ENCODE peak calls at places on chromosome 17, in ten cellular contexts. One of them, this sample, is unnamed.

GRCh38 chr17:56593073-56593740 is at the start of gene NOG:
- DNase-seq in uterus: peak; percentile 16
- DNase-seq in fibroblast of lung: peak; percentile 64
- DNase-seq in PC-3: peak; percentile 74
- DNase-seq in cardiac fibroblast: peak; percentile 15
- DNase-seq in GM23338: peak; percentile 81
- DNase-seq in CD8-positive, alpha-beta T cell: peak; percentile 41
- DNase-seq in AG04450: no peak
- DNase-seq in mammary epithelial cell: peak; percentile 61
- DNase-seq in left lung: peak; percentile 66
- DNase-seq in this sample: peak; percentile 52

GRCh38 chr17:65074778-65075250 is 18.3 kb upstream of the GNA13 start:
- DNase-seq in GM23338: no peak
- DNase-seq in uterus: peak; percentile 51
- DNase-seq in CD8-positive, alpha-beta T cell: no peak
- DNase-seq in mammary epithelial cell: no peak
- DNase-seq in left lung: no peak
- DNase-seq in cardiac fibroblast: peak; percentile 76
- DNase-seq in fibroblast of lung: no peak
- DNase-seq in AG04450: peak; percentile 33
- DNase-seq in PC-3: no peak
- DNase-seq in this sample: no peak

GRCh38 chr17:69949931-69950330 is 125.1 kb upstream of the KCNJ16 start:
- DNase-seq in mammary epithelial cell: no peak
- DNase-seq in left lung: no peak
- DNase-seq in fibroblast of lung: no peak
- DNase-seq in AG04450: no peak
- DNase-seq in PC-3: no peak
- DNase-seq in GM23338: no peak
- DNase-seq in uterus: no peak
- DNase-seq in cardiac fibroblast: no peak
- DNase-seq in CD8-positive, alpha-beta T cell: no peak
- DNase-seq in this sample: no peak

GRCh38 chr17:59842901-59843652 is 49.7 kb downstream of the TUBD1 start:
- DNase-seq in uterus: peak; percentile 41
- DNase-seq in AG04450: peak; percentile 88
- DNase-seq in left lung: peak; percentile 88
- DNase-seq in CD8-positive, alpha-beta T cell: no peak
- DNase-seq in fibroblast of lung: peak; percentile 98
- DNase-seq in GM23338: peak; percentile 31
- DNase-seq in mammary epithelial cell: peak; percentile 97
- DNase-seq in PC-3: peak; percentile 98
- DNase-seq in cardiac fibroblast: peak; percentile 97
- DNase-seq in this sample: no peak

GRCh38 chr17:43734376-43734775 is 24.2 kb downstream of the SOST start:
- DNase-seq in uterus: no peak
- DNase-seq in left lung: no peak
- DNase-seq in mammary epithelial cell: peak; percentile 69
- DNase-seq in cardiac fibroblast: peak; percentile 83
- DNase-seq in GM23338: no peak
- DNase-seq in AG04450: no peak
- DNase-seq in PC-3: no peak
- DNase-seq in fibroblast of lung: peak; percentile 96
- DNase-seq in CD8-positive, alpha-beta T cell: no peak
- DNase-seq in this sample: no peak

GRCh38 chr17:10156579-10157488 is 41.6 kb downstream of the GAS7 start:
- DNase-seq in CD8-positive, alpha-beta T cell: peak; percentile 32
- DNase-seq in fibroblast of lung: no peak
- DNase-seq in mammary epithelial cell: no peak
- DNase-seq in GM23338: no peak
- DNase-seq in PC-3: no peak
- DNase-seq in left lung: peak; percentile 83
- DNase-seq in cardiac fibroblast: no peak
- DNase-seq in AG04450: no peak
- DNase-seq in uterus: no peak
- DNase-seq in this sample: peak; percentile 79

GRCh38 chr17:75352079-75352569 is 53.4 kb downstream of the GRB2 start:
- DNase-seq in GM23338: peak; percentile 78
- DNase-seq in cardiac fibroblast: no peak
- DNase-seq in uterus: no peak
- DNase-seq in PC-3: no peak
- DNase-seq in AG04450: no peak
- DNase-seq in fibroblast of lung: peak; percentile 44
- DNase-seq in left lung: peak; percentile 43
- DNase-seq in mammary epithelial cell: peak; percentile 64
- DNase-seq in CD8-positive, alpha-beta T cell: no peak
- DNase-seq in this sample: no peak

GRCh38 chr17:40121191-40121885 is 433 bp upstream of the MSL1 start:
- DNase-seq in PC-3: peak; percentile 25
- DNase-seq in GM23338: peak; percentile 56
- DNase-seq in mammary epithelial cell: peak; percentile 39
- DNase-seq in fibroblast of lung: peak; percentile 51
- DNase-seq in left lung: peak; percentile 59
- DNase-seq in uterus: peak; percentile 71
- DNase-seq in AG04450: no peak
- DNase-seq in CD8-positive, alpha-beta T cell: no peak
- DNase-seq in cardiac fibroblast: peak; percentile 68
- DNase-seq in this sample: peak; percentile 69

GRCh38 chr17:63568563-63568962 is 18.3 kb downstream of the DCAF7 start:
- DNase-seq in GM23338: no peak
- DNase-seq in cardiac fibroblast: no peak
- DNase-seq in left lung: no peak
- DNase-seq in CD8-positive, alpha-beta T cell: no peak
- DNase-seq in mammary epithelial cell: no peak
- DNase-seq in AG04450: no peak
- DNase-seq in uterus: no peak
- DNase-seq in fibroblast of lung: no peak
- DNase-seq in PC-3: no peak
- DNase-seq in this sample: no peak

GRCh38 chr17:63578027-63578768 is 22.5 kb upstream of the TACO1 start:
- DNase-seq in GM23338: no peak
- DNase-seq in uterus: no peak
- DNase-seq in fibroblast of lung: no peak
- DNase-seq in PC-3: no peak
- DNase-seq in AG04450: no peak
- DNase-seq in cardiac fibroblast: no peak
- DNase-seq in mammary epithelial cell: no peak
- DNase-seq in CD8-positive, alpha-beta T cell: no peak
- DNase-seq in left lung: no peak
- DNase-seq in this sample: no peak

GRCh38 chr17:63571632-63572310 is 21.5 kb downstream of the DCAF7 start:
- DNase-seq in left lung: no peak
- DNase-seq in fibroblast of lung: peak; percentile 76
- DNase-seq in mammary epithelial cell: peak; percentile 81
- DNase-seq in cardiac fibroblast: peak; percentile 43
- DNase-seq in AG04450: peak; percentile 44
- DNase-seq in uterus: no peak
- DNase-seq in CD8-positive, alpha-beta T cell: no peak
- DNase-seq in GM23338: no peak
- DNase-seq in PC-3: peak; percentile 60
- DNase-seq in this sample: no peak

GRCh38 chr17:63578769-63579111 is 22.0 kb upstream of the TACO1 start:
- DNase-seq in cardiac fibroblast: no peak
- DNase-seq in PC-3: no peak
- DNase-seq in fibroblast of lung: no peak
- DNase-seq in uterus: no peak
- DNase-seq in left lung: no peak
- DNase-seq in GM23338: no peak
- DNase-seq in mammary epithelial cell: no peak
- DNase-seq in AG04450: no peak
- DNase-seq in CD8-positive, alpha-beta T cell: no peak
- DNase-seq in this sample: no peak

GRCh38 chr17:63573634-63574033 is 23.4 kb downstream of the DCAF7 start:
- DNase-seq in fibroblast of lung: no peak
- DNase-seq in left lung: no peak
- DNase-seq in GM23338: peak; percentile 64
- DNase-seq in CD8-positive, alpha-beta T cell: no peak
- DNase-seq in mammary epithelial cell: no peak
- DNase-seq in cardiac fibroblast: peak; percentile 5
- DNase-seq in uterus: no peak
- DNase-seq in AG04450: no peak
- DNase-seq in PC-3: peak; percentile 37
- DNase-seq in this sample: no peak
- TF ChIP-seq CTCF in fibroblast of lung: peak; percentile 20
- TF ChIP-seq CTCF in left lung: no peak
- TF ChIP-seq CTCF in GM23338: peak; percentile 62
- TF ChIP-seq CTCF in CD8-positive, alpha-beta T cell: no peak
- TF ChIP-seq CTCF in mammary epithelial cell: peak; percentile 43
- TF ChIP-seq CTCF in cardiac fibroblast: peak; percentile 37
- TF ChIP-seq CTCF in uterus: no peak
- TF ChIP-seq CTCF in AG04450: peak; percentile 48
- TF ChIP-seq CTCF in PC-3: peak; percentile 62
- TF ChIP-seq CTCF in this sample: no peak

GRCh38 chr17:1710807-1711553 is 803 bp upstream of the TLCD2 start:
- DNase-seq in uterus: no peak
- DNase-seq in left lung: no peak
- DNase-seq in PC-3: peak; percentile 28
- DNase-seq in mammary epithelial cell: no peak
- DNase-seq in cardiac fibroblast: peak; percentile 52
- DNase-seq in AG04450: no peak
- DNase-seq in CD8-positive, alpha-beta T cell: no peak
- DNase-seq in fibroblast of lung: peak; percentile 20
- DNase-seq in GM23338: peak; percentile 70
- DNase-seq in this sample: no peak
- TF ChIP-seq CTCF in uterus: no peak
- TF ChIP-seq CTCF in left lung: no peak
- TF ChIP-seq CTCF in PC-3: no peak
- TF ChIP-seq CTCF in mammary epithelial cell: no peak
- TF ChIP-seq CTCF in cardiac fibroblast: no peak
- TF ChIP-seq CTCF in AG04450: no peak
- TF ChIP-seq CTCF in CD8-positive, alpha-beta T cell: no peak
- TF ChIP-seq CTCF in fibroblast of lung: no peak
- TF ChIP-seq CTCF in GM23338: no peak
- TF ChIP-seq CTCF in this sample: no peak

DNA sequence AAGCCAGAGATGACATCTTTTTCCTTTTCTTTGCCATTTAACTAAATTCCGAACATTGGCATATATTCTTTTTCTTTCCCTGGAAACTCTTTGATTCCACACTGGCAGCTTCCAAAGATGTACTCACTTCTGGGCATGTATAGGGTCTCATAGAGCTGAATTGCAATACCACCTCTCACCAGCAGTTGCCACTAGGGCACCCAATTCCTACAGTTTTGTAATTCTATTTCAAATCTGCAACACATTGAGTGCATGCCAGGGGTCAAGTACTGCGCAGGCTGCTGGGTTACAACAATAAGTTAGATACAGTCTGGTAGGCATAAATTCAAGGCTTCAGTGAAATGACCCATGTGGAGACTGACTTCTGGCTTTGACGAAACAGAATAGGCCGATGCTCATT is 208.8 kb upstream of the NLRP1 start:
- DNase-seq in CD8-positive, alpha-beta T cell: no peak
- DNase-seq in uterus: no peak
- DNase-seq in fibroblast of lung: no peak
- DNase-seq in cardiac fibroblast: no peak
- DNase-seq in AG04450: no peak
- DNase-seq in GM23338: no peak
- DNase-seq in left lung: no peak
- DNase-seq in PC-3: no peak
- DNase-seq in mammary epithelial cell: no peak
- DNase-seq in this sample: no peak
- TF ChIP-seq CTCF in CD8-positive, alpha-beta T cell: no peak
- TF ChIP-seq CTCF in uterus: no peak
- TF ChIP-seq CTCF in fibroblast of lung: peak; percentile 14
- TF ChIP-seq CTCF in cardiac fibroblast: peak; percentile 34
- TF ChIP-seq CTCF in AG04450: peak; percentile 31
- TF ChIP-seq CTCF in GM23338: peak; percentile 52
- TF ChIP-seq CTCF in left lung: peak; percentile 17
- TF ChIP-seq CTCF in PC-3: peak; percentile 43
- TF ChIP-seq CTCF in mammary epithelial cell: peak; percentile 35
- TF ChIP-seq CTCF in this sample: no peak

GRCh38 chr17:45292696-45293412 is 24.0 kb downstream of the MAP3K14 start:
- DNase-seq in left lung: no peak
- DNase-seq in fibroblast of lung: no peak
- DNase-seq in cardiac fibroblast: no peak
- DNase-seq in PC-3: no peak
- DNase-seq in GM23338: no peak
- DNase-seq in CD8-positive, alpha-beta T cell: no peak
- DNase-seq in AG04450: no peak
- DNase-seq in uterus: no peak
- DNase-seq in mammary epithelial cell: no peak
- DNase-seq in this sample: no peak

GRCh38 chr17:45291170-45291805 is 25.5 kb downstream of the MAP3K14 start:
- DNase-seq in fibroblast of lung: no peak
- DNase-seq in mammary epithelial cell: no peak
- DNase-seq in AG04450: no peak
- DNase-seq in left lung: peak; percentile 74
- DNase-seq in cardiac fibroblast: no peak
- DNase-seq in GM23338: no peak
- DNase-seq in PC-3: no peak
- DNase-seq in CD8-positive, alpha-beta T cell: no peak
- DNase-seq in uterus: no peak
- DNase-seq in this sample: peak; percentile 35

GRCh38 chr17:45296003-45296832 is 20.6 kb downstream of the MAP3K14 start:
- DNase-seq in mammary epithelial cell: peak; percentile 69
- DNase-seq in cardiac fibroblast: peak; percentile 66
- DNase-seq in left lung: no peak
- DNase-seq in AG04450: no peak
- DNase-seq in fibroblast of lung: peak; percentile 54
- DNase-seq in uterus: no peak
- DNase-seq in PC-3: peak; percentile 91
- DNase-seq in GM23338: no peak
- DNase-seq in CD8-positive, alpha-beta T cell: no peak
- DNase-seq in this sample: no peak

GRCh38 chr17:45294506-45294905 is 22.3 kb downstream of the MAP3K14 start:
- DNase-seq in PC-3: peak; percentile 93
- DNase-seq in GM23338: no peak
- DNase-seq in CD8-positive, alpha-beta T cell: no peak
- DNase-seq in mammary epithelial cell: peak; percentile 54
- DNase-seq in cardiac fibroblast: peak; percentile 89
- DNase-seq in uterus: no peak
- DNase-seq in left lung: peak; percentile 70
- DNase-seq in AG04450: peak; percentile 50
- DNase-seq in fibroblast of lung: peak; percentile 95
- DNase-seq in this sample: no peak

DNA sequence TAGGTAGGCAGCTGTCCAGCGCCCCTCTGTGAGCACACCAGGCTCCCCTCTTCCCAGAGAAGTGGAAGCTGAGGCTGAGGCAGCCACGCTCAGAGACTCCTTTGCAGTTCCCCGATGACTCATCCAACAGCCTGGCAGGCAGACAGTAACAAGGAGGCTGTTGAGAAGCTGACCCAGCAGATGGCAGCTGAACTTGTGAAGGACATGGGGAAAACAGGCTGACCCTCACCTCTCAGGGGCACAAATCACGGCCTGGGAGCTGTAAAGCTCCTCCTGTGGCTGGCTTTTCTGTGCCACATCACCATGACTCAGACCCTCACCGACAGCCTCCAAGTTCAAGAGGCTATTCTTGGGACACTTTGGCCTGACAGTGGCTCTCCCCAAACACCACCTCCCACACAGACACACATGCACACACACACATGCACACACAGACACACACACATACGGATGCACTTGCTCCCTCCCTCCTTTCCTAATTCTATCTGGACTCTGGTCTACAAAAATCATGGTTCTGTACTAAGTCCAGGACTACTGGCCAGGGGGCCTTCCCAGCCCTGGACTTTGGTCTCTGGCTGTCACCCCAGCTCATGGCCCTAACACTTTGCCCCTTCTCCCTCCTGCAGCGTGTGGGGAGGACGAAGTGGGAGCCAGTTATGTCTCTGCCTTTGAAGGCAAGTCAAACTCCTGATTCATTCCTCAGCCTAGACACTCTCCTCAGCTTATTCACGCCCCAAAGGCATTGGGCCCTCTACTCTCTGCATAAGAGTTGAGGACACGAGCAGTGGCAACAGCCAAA is 23.2 kb downstream of the MAP3K14 start:
- DNase-seq in uterus: peak; percentile 85
- DNase-seq in cardiac fibroblast: peak; percentile 92
- DNase-seq in mammary epithelial cell: peak; percentile 81
- DNase-seq in GM23338: no peak
- DNase-seq in CD8-positive, alpha-beta T cell: no peak
- DNase-seq in left lung: peak; percentile 92
- DNase-seq in AG04450: peak; percentile 65
- DNase-seq in fibroblast of lung: peak; percentile 92
- DNase-seq in PC-3: peak; percentile 90
- DNase-seq in this sample: peak; percentile 37
- TF ChIP-seq CTCF in uterus: no peak
- TF ChIP-seq CTCF in cardiac fibroblast: peak; percentile 6
- TF ChIP-seq CTCF in mammary epithelial cell: peak; percentile 30
- TF ChIP-seq CTCF in GM23338: no peak
- TF ChIP-seq CTCF in CD8-positive, alpha-beta T cell: no peak
- TF ChIP-seq CTCF in left lung: no peak
- TF ChIP-seq CTCF in AG04450: no peak
- TF ChIP-seq CTCF in fibroblast of lung: no peak
- TF ChIP-seq CTCF in PC-3: peak; percentile 49
- TF ChIP-seq CTCF in this sample: no peak

This sample was measured in GM13976.